ENCODE peak calls at places on chromosomes 1 and 21, in four cellular contexts. V, N, E and M are unnamed samples.

GRCh38 chr1:6785318-6785712 is at the start of gene CAMTA1:
- DNase-seq in V (no peak), N (peak), E (no peak), M (no peak)

GRCh38 chr21:39263372-39263771 is 50.1 kb downstream of the BRWD1 start:
- DNase-seq in N (no peak), E (no peak), V (no peak), M (no peak)

GRCh38 chr1:98327151-98327918 is 334.2 kb upstream of the SNX7 start:
- DNase-seq in N (no peak), V (no peak), E (no peak), M (no peak)

GRCh38 chr21:29504751-29505321 is 206.1 kb downstream of the BACH1 start:
- DNase-seq in E (no peak), N (no peak), V (no peak), M (no peak)

GRCh38 chr1:30730351-30731108 is 7.1 kb upstream of the MATN1 start:
- DNase-seq in V (no peak), N (peak), E (no peak), M (no peak)

GRCh38 chr1:171457412-171457811 is 27.9 kb upstream of the PRRC2C start:
- DNase-seq in V (no peak), E (no peak), N (no peak), M (no peak)

GRCh38 chr21:45109831-45110492 is 35.6 kb downstream of the ADARB1 start:
- DNase-seq in E (no peak), N (no peak), V (no peak), M (no peak)

GRCh38 chr1:234836045-234836681 is 226.2 kb upstream of the IRF2BP2 start:
- DNase-seq in E (no peak), N (no peak), V (no peak), M (no peak)

GRCh38 chr1:155197901-155198546 is 9.7 kb downstream of the THBS3 start:
- DNase-seq in N (no peak), V (no peak), E (no peak), M (no peak)

GRCh38 chr1:51423098-51423821 is 92.9 kb upstream of the TTC39A start:
- DNase-seq in E (no peak), N (no peak), V (peak), M (peak)

GRCh38 chr21:33350676-33351075 is 25.9 kb downstream of the IFNAR1 start:
- DNase-seq in E (no peak), N (no peak), V (no peak), M (no peak)

GRCh38 chr1:158126425-158126824 is 54.3 kb upstream of the CD1D start:
- DNase-seq in V (no peak), N (no peak), E (no peak), M (no peak)

GRCh38 chr1:175951627-175952026 is 208.2 kb upstream of the TNR start:
- DNase-seq in V (no peak), N (no peak), E (no peak), M (no peak)

GRCh38 chr1:243946946-243947345 is 96.9 kb upstream of the AKT3 start:
- DNase-seq in N (no peak), E (no peak), V (no peak), M (no peak)

GRCh38 chr1:186620951-186621350 is 59.3 kb downstream of the PTGS2 start:
- DNase-seq in N (no peak), E (no peak), V (no peak), M (no peak)